ENCODE peak calls at places on chromosome 3, in four cellular contexts. E is activated T-cell treated with anti-CD3 and anti-CD28 coated beads, Interleukin-2, amount 50 U/mL, for 72 hours; H is NCI-H1436; M is hypothalamus. B is an unnamed sample.

GRCh38 chr3:151926956-151927355 is 53.5 kb downstream of the SUCNR1 start:
- DNase-seq in E (no peak), H (no peak), M (no peak), B (no peak)

GRCh38 chr3:167783781-167784180 is 48.3 kb downstream of the SERPINI1 start:
- DNase-seq in E (no peak), H (no peak), M (peak), B (no peak)

GRCh38 chr3:36701249-36701572 is 63.1 kb downstream of the DCLK3 start:
- DNase-seq in E (no peak), H (peak), M (no peak), B (no peak)

GRCh38 chr3:24145981-24146822 is 201.1 kb downstream of the NR1D2 start:
- DNase-seq in E (no peak), H (no peak), M (no peak), B (peak)

GRCh38 chr3:191220908-191221307 is 21.9 kb downstream of the OSTN start:
- DNase-seq in E (no peak), H (no peak), M (no peak), B (no peak)

GRCh38 chr3:125045965-125046364 is 9.8 kb downstream of the HEG1 start:
- DNase-seq in E (no peak), H (no peak), M (no peak), B (no peak)

GRCh38 chr3:113285226-113285625 is 73.9 kb downstream of the BOC start:
- DNase-seq in E (no peak), H (no peak), M (no peak), B (no peak)

GRCh38 chr3:95172144-95172543 is 1109.3 kb downstream of the NSUN3 start:
- DNase-seq in E (no peak), H (no peak), M (no peak), B (no peak)

GRCh38 chr3:144652573-144652972 is 681.0 kb downstream of the DIPK2A start:
- DNase-seq in E (no peak), H (no peak), M (no peak), B (no peak)

GRCh38 chr3:154151969-154152368 is 30.8 kb downstream of the ARHGEF26 start:
- DNase-seq in E (no peak), H (no peak), M (no peak), B (no peak)

GRCh38 chr3:50550079-50550736 is 17.3 kb downstream of the C3orf18 start:
- DNase-seq in E (peak), H (no peak), M (peak), B (peak)

GRCh38 chr3:187673012-187673411 is 2.8 kb upstream of the SST start:
- DNase-seq in E (no peak), H (no peak), M (no peak), B (no peak)

GRCh38 chr3:73687081-73688004 is 62.6 kb upstream of the PDZRN3 start:
- DNase-seq in E (no peak), H (no peak), M (no peak), B (no peak)

GRCh38 chr3:115688408-115688807 is 65.1 kb downstream of the GAP43 start:
- DNase-seq in E (no peak), H (no peak), M (no peak), B (no peak)

GRCh38 chr3:39361252-39361927 is 21.8 kb upstream of the SLC25A38 start:
- DNase-seq in E (peak), H (no peak), M (no peak), B (no peak)

B was measured in D341Med.